ENCODE peak calls at places on chromosomes 3 and 15, in four cellular contexts. T is AG08395, K is amygdala, V is EH. P is an unnamed sample.

GRCh38 chr3:9308298-9308990 is 54.4 kb upstream of the THUMPD3 start:
- DNase-seq in T (peak), K (no peak), V (peak), P (no peak)

GRCh38 chr15:44011238-44011873 is 183.7 kb downstream of the FRMD5 start:
- DNase-seq in T (no peak), K (no peak), V (no peak), P (no peak)

GRCh38 chr3:55244247-55244646 is 242.9 kb downstream of the WNT5A start:
- DNase-seq in T (no peak), K (no peak), V (no peak), P (no peak)

GRCh38 chr3:72563690-72564370 is 284.4 kb downstream of the SHQ1 start:
- DNase-seq in T (no peak), K (no peak), V (no peak), P (no peak)

GRCh38 chr3:111684640-111685039 is 89.5 kb upstream of the ZBED2 start:
- DNase-seq in T (no peak), K (no peak), V (no peak), P (no peak)

GRCh38 chr3:11131371-11131770 is 22.9 kb upstream of the HRH1 start:
- DNase-seq in T (no peak), K (no peak), V (no peak), P (peak)

GRCh38 chr15:98597666-98598065 is 50.7 kb upstream of the IGF1R start:
- DNase-seq in T (no peak), K (no peak), V (no peak), P (peak)

GRCh38 chr15:31032959-31033358 is 41.5 kb upstream of the MTMR10 start:
- DNase-seq in T (peak), K (no peak), V (peak), P (no peak)

GRCh38 chr15:87045741-87046140 is 966.1 kb downstream of the AGBL1 start:
- DNase-seq in T (no peak), K (no peak), V (no peak), P (no peak)

GRCh38 chr3:177351757-177352158 is 154.5 kb upstream of the TBL1XR1 start:
- DNase-seq in T (no peak), K (no peak), V (no peak), P (no peak)

GRCh38 chr15:58103482-58103881 is 34.7 kb upstream of the AQP9 start:
- DNase-seq in T (no peak), K (no peak), V (no peak), P (no peak)

GRCh38 chr3:147384210-147385058 is 21.9 kb downstream of the ZIC4 start:
- DNase-seq in T (no peak), K (no peak), V (no peak), P (peak)

GRCh38 chr15:83998486-83998885 is 237.1 kb upstream of the GOLGA6L4 start:
- DNase-seq in T (no peak), K (no peak), V (no peak), P (no peak)

GRCh38 chr3:148816971-148817519 is 10.6 kb upstream of the CPB1 start:
- DNase-seq in T (no peak), K (no peak), V (no peak), P (no peak)

GRCh38 chr15:67548862-67549651 is 6.6 kb downstream of the MAP2K5 start:
- DNase-seq in T (no peak), K (peak), V (peak), P (peak)

GRCh38 chr3:74643636-74644035 is 29.2 kb upstream of the CNTN3 start:
- DNase-seq in T (peak), K (no peak), V (peak), P (peak)

GRCh38 chr15:68833734-68834334 is 13.1 kb upstream of the ANP32A start:
- DNase-seq in T (no peak), K (no peak), V (no peak), P (no peak)

GRCh38 chr3:169827712-169828111 is 15.0 kb upstream of the LRRC34 start:
- DNase-seq in T (no peak), K (no peak), V (no peak), P (no peak)

GRCh38 chr15:65577129-65577996 is 33.6 kb downstream of the INTS14 start:
- DNase-seq in T (no peak), K (no peak), V (no peak), P (no peak)

GRCh38 chr15:55775316-55775715 is 32.4 kb upstream of the PRTG start:
- DNase-seq in T (no peak), K (no peak), V (peak), P (peak)

GRCh38 chr15:82919231-82919886 is 33.2 kb downstream of the HOMER2 start:
- DNase-seq in T (no peak), K (no peak), V (no peak), P (no peak)

GRCh38 chr15:60966746-60967145 is 262.4 kb downstream of the RORA start:
- DNase-seq in T (no peak), K (no peak), V (no peak), P (no peak)

GRCh38 chr15:48965972-48966371 is 2.3 kb upstream of the SHC4 start:
- DNase-seq in T (peak), K (no peak), V (peak), P (peak)

GRCh38 chr3:148211725-148212124 is 486.0 kb upstream of the AGTR1 start:
- DNase-seq in T (peak), K (no peak), V (peak), P (no peak)

GRCh38 chr3:45795509-45795881 is 841 bp downstream of the SLC6A20 start:
- DNase-seq in T (no peak), K (no peak), V (no peak), P (peak)

GRCh38 chr3:133930341-133930933 is 34.8 kb upstream of the RAB6B start:
- DNase-seq in T (peak), K (no peak), V (peak), P (no peak)

GRCh38 chr3:150825192-150825915 is 62.4 kb upstream of the SIAH2 start:
- DNase-seq in T (no peak), K (no peak), V (no peak), P (no peak)

GRCh38 chr15:87604857-87605446 is 651.6 kb downstream of the NTRK3 start:
- DNase-seq in T (peak), K (no peak), V (peak), P (no peak)

GRCh38 chr15:77419050-77419835 is 661 bp downstream of the PEAK1 start:
- DNase-seq in T (peak), K (peak), V (peak), P (peak)

GRCh38 chr15:80597081-80597480 is 98.0 kb upstream of the ABHD17C start:
- DNase-seq in T (no peak), K (no peak), V (no peak), P (peak)

GRCh38 chr3:138297059-138297607 is 32.5 kb downstream of the NME9 start:
- DNase-seq in T (no peak), K (no peak), V (no peak), P (no peak)

GRCh38 chr3:18580268-18580667 is 155.1 kb upstream of the SATB1 start:
- DNase-seq in T (no peak), K (no peak), V (no peak), P (no peak)

GRCh38 chr15:58083526-58083925 is 18.0 kb upstream of the ALDH1A2 start:
- DNase-seq in T (no peak), K (no peak), V (no peak), P (no peak)

GRCh38 chr3:134427400-134428111 is 53.3 kb upstream of the AMOTL2 start:
- DNase-seq in T (peak), K (no peak), V (peak), P (peak)

GRCh38 chr3:62229908-62230307 is 143.4 kb downstream of the FEZF2 start:
- DNase-seq in T (no peak), K (no peak), V (peak), P (no peak)

GRCh38 chr3:142998439-142998838 is 2.9 kb upstream of the U2SURP start:
- DNase-seq in T (no peak), K (no peak), V (peak), P (no peak)

GRCh38 chr15:50906954-50907865 is 1.3 kb upstream of the AP4E1 start:
- DNase-seq in T (no peak), K (no peak), V (no peak), P (no peak)

GRCh38 chr3:123552095-123552714 is 32.6 kb downstream of the HACD2 start:
- DNase-seq in T (peak), K (no peak), V (peak), P (no peak)